ENCODE peak calls at places on chromosomes 4 and X, in six cellular contexts. S is central memory CD8-positive, alpha-beta T cell; W is cardiac septum; F is brain microvascular endothelial cell; L is NCI-H446 treated with DMSO at 0.1 percent for 48 hours; H is globus pallidus. Q is an unnamed sample.

GRCh38 chr4:125736057-125736456 is 421.3 kb downstream of the FAT4 start:
- DNase-seq in S (no peak), W (no peak), F (peak; percentile 80), L (no peak), H (no peak), Q (no peak)

GRCh38 chrX:140475025-140475424 is 29.8 kb downstream of the SOX3 start:
- DNase-seq in S (no peak), W (no peak), F (no peak), L (no peak), H (no peak), Q (no peak)

GRCh38 chr4:80138556-80139538 is 58.5 kb upstream of the PRDM8 start:
- DNase-seq in S (no peak), W (no peak), F (peak; percentile 45), L (no peak), H (no peak), Q (peak; percentile 31)

GRCh38 chrX:2176733-2177132 is 324.0 kb downstream of the DHRSX start:
- DNase-seq in S (no peak), W (no peak), F (no peak), L (no peak), H (no peak), Q (no peak)

GRCh38 chr4:121226362-121226761 is 62.2 kb upstream of the TNIP3 start:
- DNase-seq in S (no peak), W (no peak), F (no peak), L (no peak), H (no peak), Q (no peak)

GRCh38 chrX:72540318-72540717 is 32.3 kb downstream of the HDAC8 start:
- DNase-seq in S (no peak), W (no peak), F (no peak), L (no peak), H (peak; percentile 43), Q (no peak)

GRCh38 chr4:65018313-65018712 is 609.1 kb upstream of the TECRL start:
- DNase-seq in S (no peak), W (no peak), F (no peak), L (no peak), H (no peak), Q (no peak)

GRCh38 chr4:16387448-16387847 is 161.2 kb upstream of the TAPT1 start:
- DNase-seq in S (no peak), W (no peak), F (no peak), L (no peak), H (no peak), Q (no peak)

GRCh38 chr4:166585491-166585890 is 648.8 kb downstream of the SPOCK3 start:
- DNase-seq in S (no peak), W (no peak), F (no peak), L (no peak), H (no peak), Q (no peak)

GRCh38 chr4:128424524-128425195 is 137.0 kb upstream of the PGRMC2 start:
- DNase-seq in S (no peak), W (no peak), F (no peak), L (no peak), H (no peak), Q (no peak)

GRCh38 chr4:169024762-169025161 is 14.7 kb upstream of the CBR4 start:
- DNase-seq in S (no peak), W (no peak), F (peak; percentile 35), L (peak; percentile 32), H (peak; percentile 68), Q (no peak)

GRCh38 chr4:83852085-83852451 is 316.2 kb downstream of the GPAT3 start:
- DNase-seq in S (no peak), W (no peak), F (peak; percentile 70), L (no peak), H (no peak), Q (no peak)

GRCh38 chr4:79652232-79652631 is 244.2 kb upstream of the GK2 start:
- DNase-seq in S (no peak), W (no peak), F (peak; percentile 83), L (no peak), H (no peak), Q (no peak)

GRCh38 chrX:10620121-10620699 is at the start of gene MID1:
- DNase-seq in S (no peak), W (no peak), F (peak; percentile 80), L (peak; percentile 14), H (peak; percentile 49), Q (no peak)

GRCh38 chr4:4914059-4914820 is 54.8 kb downstream of the MSX1 start:
- DNase-seq in S (no peak), W (no peak), F (peak; percentile 0), L (no peak), H (no peak), Q (no peak)

GRCh38 chrX:24682739-24683432 is 10.8 kb upstream of the POLA1 start:
- DNase-seq in S (no peak), W (no peak), F (no peak), L (no peak), H (no peak), Q (no peak)

GRCh38 chr4:82515705-82516104 is 46.1 kb downstream of the TMEM150C start:
- DNase-seq in S (no peak), W (no peak), F (peak; percentile 86), L (peak; percentile 11), H (peak; percentile 95), Q (no peak)

GRCh38 chr4:24560770-24561415 is 23.5 kb downstream of the DHX15 start:
- DNase-seq in S (no peak), W (no peak), F (no peak), L (peak; percentile 31), H (no peak), Q (no peak)

GRCh38 chr4:8280158-8280875 is 10.8 kb downstream of the HTRA3 start:
- DNase-seq in S (no peak), W (no peak), F (no peak), L (no peak), H (no peak), Q (no peak)

GRCh38 chr4:110480741-110481271 is 4.9 kb downstream of the ENPEP start:
- DNase-seq in S (no peak), W (no peak), F (no peak), L (no peak), H (no peak), Q (no peak)

Q was measured in effector memory CD8-positive, alpha-beta T cell.